ENCODE peak calls at places on chromosomes 2 and 18, in nine cellular contexts. G, Y, M, T, N, D, O, K and X are unnamed samples.

GRCh38 chr18:48139427-48140347 is 209.2 kb upstream of the SMAD2 start:
- DNase-seq in G (no peak), Y (no peak), M (peak), T (peak), N (peak), D (no peak), O (no peak), K (no peak), X (peak)

GRCh38 chr2:85161626-85161960 is 28.4 kb downstream of the TCF7L1 start:
- DNase-seq in G (no peak), Y (peak), M (no peak), T (no peak), N (no peak), D (peak), O (no peak), K (peak), X (no peak)

GRCh38 chr2:66432801-66433694 is 1.9 kb upstream of the MEIS1 start:
- DNase-seq in G (peak), Y (peak), M (peak), T (peak), N (peak), D (peak), O (peak), K (peak), X (peak)

GRCh38 chr2:194686569-194686968 is 970.5 kb upstream of the SLC39A10 start:
- DNase-seq in G (no peak), Y (no peak), M (no peak), T (no peak), N (no peak), D (no peak), O (no peak), K (no peak), X (no peak)

GRCh38 chr2:234189230-234189629 is 138.7 kb downstream of the SPP2 start:
- DNase-seq in G (no peak), Y (no peak), M (no peak), T (no peak), N (no peak), D (no peak), O (no peak), K (no peak), X (no peak)

GRCh38 chr2:65366595-65367125 is 65.7 kb downstream of the SPRED2 start:
- DNase-seq in G (peak), Y (peak), M (peak), T (no peak), N (no peak), D (peak), O (no peak), K (peak), X (peak)

GRCh38 chr2:110959233-110959632 is 161.5 kb upstream of the BCL2L11 start:
- DNase-seq in G (no peak), Y (no peak), M (no peak), T (no peak), N (no peak), D (no peak), O (no peak), K (no peak), X (no peak)

GRCh38 chr2:19902272-19902730 is 518 bp upstream of the TTC32 start:
- DNase-seq in G (no peak), Y (no peak), M (no peak), T (no peak), N (no peak), D (no peak), O (no peak), K (no peak), X (peak)

GRCh38 chr2:68744517-68744916 is 9.9 kb downstream of the ARHGAP25 start:
- DNase-seq in G (no peak), Y (no peak), M (no peak), T (no peak), N (no peak), D (no peak), O (no peak), K (no peak), X (no peak)

GRCh38 chr2:112757265-112757664 is 7.1 kb downstream of the CKAP2L start:
- DNase-seq in G (no peak), Y (peak), M (no peak), T (no peak), N (no peak), D (no peak), O (no peak), K (peak), X (peak)

DNA sequence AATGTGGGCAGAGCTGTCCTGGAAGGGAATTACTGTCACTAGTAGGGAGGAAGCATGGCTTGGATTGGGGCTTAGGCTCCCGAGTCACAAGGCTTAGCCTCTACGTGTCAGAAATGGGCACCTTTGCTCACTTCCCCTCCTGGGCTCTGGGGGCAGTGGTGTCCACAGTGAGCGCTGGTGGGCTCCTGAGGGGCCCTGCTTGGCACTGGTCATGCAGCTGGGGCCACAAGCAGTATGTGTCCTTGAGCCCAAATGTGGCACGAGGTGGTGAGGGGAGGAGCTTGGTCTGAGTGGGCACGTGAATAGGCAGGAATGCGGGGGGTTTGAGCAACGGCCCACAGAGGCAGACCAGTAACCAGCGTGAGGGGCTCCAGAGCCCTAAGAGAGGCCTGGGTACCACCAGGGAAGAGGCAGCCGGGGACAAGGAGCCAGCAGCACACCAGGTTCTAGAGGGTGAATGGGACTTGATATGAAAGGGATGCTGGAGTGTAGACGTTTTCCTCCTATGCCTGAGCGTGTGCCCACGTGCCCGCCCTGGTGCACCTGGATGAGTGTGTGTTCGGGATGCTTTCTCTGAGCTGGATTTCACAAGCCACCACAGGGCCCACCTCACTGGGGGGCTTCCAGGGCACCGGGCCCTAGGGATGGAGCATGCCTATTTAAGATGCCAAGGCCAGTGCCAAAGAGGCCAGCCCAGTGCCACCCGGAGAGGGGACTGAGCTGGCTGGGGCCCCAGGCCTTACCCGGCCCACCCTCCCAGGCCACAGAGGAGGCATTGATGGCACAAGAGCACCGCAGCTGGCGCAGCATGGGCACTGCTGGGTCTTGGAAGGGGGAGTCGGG is 22.8 kb upstream of the PTMA start:
- DNase-seq in G (no peak), Y (no peak), M (no peak), T (no peak), N (no peak), D (no peak), O (peak), K (no peak), X (no peak)
- TF ChIP-seq CTCF in G (peak), Y (peak), M (no peak), T (no peak), N (no peak), D (no peak), O (peak), K (no peak), X (peak)

GRCh38 chr2:32783933-32784332 is 156.1 kb downstream of the TTC27 start:
- DNase-seq in G (no peak), Y (no peak), M (no peak), T (no peak), N (no peak), D (no peak), O (no peak), K (no peak), X (no peak)
- H3K4me3 ChIP-seq in G (no peak), Y (no peak), M (no peak), T (peak), N (no peak), D (no peak), O (no peak), K (no peak), X (no peak)

DNA sequence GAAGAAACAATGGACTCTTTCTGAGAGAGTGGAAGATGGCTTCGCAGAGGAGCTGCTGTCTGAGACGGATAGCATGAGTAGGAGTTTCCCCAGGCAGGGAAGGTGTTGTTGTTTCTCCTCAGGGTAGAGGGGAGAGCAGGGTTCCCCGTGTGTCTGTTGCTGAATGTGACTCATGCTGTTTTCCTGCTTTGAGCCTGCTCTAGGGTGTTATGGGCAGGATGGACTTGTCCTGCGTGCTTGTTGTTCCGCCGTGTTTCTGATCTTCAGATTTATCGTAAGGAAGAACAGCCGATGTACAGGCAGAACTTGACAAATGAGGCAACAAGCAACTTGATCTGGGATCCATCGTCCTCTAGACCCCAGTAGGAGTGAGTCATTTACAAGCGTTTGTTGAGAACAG is 19.7 kb upstream of the MYCN start:
- DNase-seq in G (no peak), Y (no peak), M (no peak), T (no peak), N (no peak), D (no peak), O (peak), K (no peak), X (no peak)
- TF ChIP-seq CTCF in G (no peak), Y (no peak), M (no peak), T (no peak), N (no peak), D (no peak), O (no peak), K (no peak), X (no peak)

DNA sequence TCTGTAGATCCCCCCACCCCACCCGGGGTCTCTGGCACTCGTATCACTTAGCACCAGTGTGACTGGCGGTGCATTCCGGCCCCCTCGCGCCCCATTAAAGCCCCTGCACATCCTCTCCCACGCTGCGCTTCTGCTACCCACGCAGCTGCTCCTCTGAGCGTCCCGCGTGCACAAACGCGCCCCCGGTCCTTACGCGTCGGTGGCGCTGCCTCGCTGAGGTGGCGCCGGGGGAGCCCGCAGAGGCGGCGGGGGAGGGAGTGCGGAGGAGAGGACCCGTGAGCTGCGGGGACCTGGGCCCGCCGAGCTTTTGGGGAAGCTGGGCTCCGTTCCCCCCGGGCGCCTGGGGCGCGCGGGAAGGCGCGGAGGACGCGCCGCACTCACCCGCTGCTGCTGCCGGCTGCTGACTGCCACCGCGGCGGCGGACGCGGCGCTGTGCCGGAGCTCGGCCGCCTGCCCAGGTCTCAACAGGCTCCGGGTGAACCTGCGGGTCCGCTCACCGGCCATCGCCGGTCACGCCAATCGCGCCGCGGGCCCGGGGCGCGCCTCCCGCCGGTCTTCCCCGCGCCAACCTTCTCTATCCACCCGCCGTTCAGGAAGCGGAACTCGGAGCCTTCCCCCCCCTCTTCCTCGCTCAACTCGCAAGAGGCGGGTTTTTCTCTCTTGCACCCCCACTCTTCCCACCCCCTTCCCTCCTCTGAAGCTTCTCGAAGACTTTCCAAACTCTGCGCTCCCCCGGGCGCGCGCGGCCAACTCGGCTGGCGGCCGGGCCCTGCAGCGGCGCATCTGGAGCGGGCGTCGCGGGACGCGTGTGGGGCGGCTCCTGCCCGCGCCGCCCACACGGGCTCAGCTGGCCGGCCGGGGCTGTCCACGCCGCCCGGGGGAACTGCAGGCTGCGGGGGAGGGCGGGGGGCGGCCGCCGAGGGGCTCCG is at the start of gene DOCK10:
- DNase-seq in G (peak), Y (peak), M (peak), T (no peak), N (peak), D (peak), O (peak), K (peak), X (peak)
- H3K4me3 ChIP-seq in G (peak), Y (peak), M (peak), T (peak), N (peak), D (peak), O (peak), K (peak), X (peak)

GRCh38 chr2:43800894-43801293 is 27.1 kb downstream of the DYNC2LI1 start:
- DNase-seq in G (no peak), Y (no peak), M (no peak), T (no peak), N (no peak), D (no peak), O (no peak), K (no peak), X (no peak)

GRCh38 chr2:43796206-43796605 is 22.4 kb downstream of the DYNC2LI1 start:
- DNase-seq in G (no peak), Y (no peak), M (no peak), T (no peak), N (no peak), D (no peak), O (no peak), K (no peak), X (no peak)

GRCh38 chr2:43802135-43802534 is 28.3 kb downstream of the DYNC2LI1 start:
- DNase-seq in G (no peak), Y (no peak), M (no peak), T (no peak), N (no peak), D (no peak), O (no peak), K (no peak), X (no peak)

GRCh38 chr2:43803113-43803512 is 29.3 kb downstream of the DYNC2LI1 start:
- DNase-seq in G (no peak), Y (peak), M (no peak), T (no peak), N (no peak), D (no peak), O (no peak), K (peak), X (peak)

GRCh38 chr2:43798300-43798699 is 24.5 kb downstream of the DYNC2LI1 start:
- DNase-seq in G (no peak), Y (no peak), M (no peak), T (no peak), N (no peak), D (no peak), O (no peak), K (no peak), X (peak)
- TF ChIP-seq CTCF in G (no peak), Y (peak), M (peak), T (peak), N (no peak), D (peak), O (peak), K (peak), X (peak)

DNA sequence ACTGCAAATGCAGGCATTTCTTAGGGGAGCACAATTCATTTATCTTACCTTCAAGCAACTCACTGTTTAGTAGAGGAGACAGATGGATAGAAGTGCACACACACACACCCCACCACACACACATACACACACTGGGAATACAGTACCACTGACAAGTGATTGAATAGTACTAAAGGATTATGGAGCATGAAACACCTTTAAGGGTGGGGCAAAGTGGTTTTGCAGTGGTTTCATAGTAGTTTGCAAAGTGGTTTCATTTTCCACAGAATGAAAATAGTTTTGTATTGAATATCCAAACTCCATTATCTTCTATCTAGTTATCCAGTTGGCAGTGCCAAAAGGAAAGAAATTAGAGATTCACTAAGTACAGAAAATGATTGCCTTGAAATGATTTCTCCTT is 18.9 kb downstream of the KIF5C start:
- DNase-seq in G (no peak), Y (no peak), M (no peak), T (no peak), N (no peak), D (no peak), O (no peak), K (no peak), X (no peak)
- H3K4me3 ChIP-seq in G (no peak), Y (no peak), M (no peak), T (no peak), N (no peak), D (no peak), O (no peak), K (no peak), X (no peak)

GRCh38 chr2:102005989-102006885 is 14.5 kb downstream of the IL1R2 start:
- DNase-seq in G (peak), Y (peak), M (peak), T (no peak), N (no peak), D (peak), O (peak), K (peak), X (peak)
- TF ChIP-seq CTCF in G (peak), Y (peak), M (peak), T (peak), N (peak), D (peak), O (peak), K (peak), X (peak)

DNA sequence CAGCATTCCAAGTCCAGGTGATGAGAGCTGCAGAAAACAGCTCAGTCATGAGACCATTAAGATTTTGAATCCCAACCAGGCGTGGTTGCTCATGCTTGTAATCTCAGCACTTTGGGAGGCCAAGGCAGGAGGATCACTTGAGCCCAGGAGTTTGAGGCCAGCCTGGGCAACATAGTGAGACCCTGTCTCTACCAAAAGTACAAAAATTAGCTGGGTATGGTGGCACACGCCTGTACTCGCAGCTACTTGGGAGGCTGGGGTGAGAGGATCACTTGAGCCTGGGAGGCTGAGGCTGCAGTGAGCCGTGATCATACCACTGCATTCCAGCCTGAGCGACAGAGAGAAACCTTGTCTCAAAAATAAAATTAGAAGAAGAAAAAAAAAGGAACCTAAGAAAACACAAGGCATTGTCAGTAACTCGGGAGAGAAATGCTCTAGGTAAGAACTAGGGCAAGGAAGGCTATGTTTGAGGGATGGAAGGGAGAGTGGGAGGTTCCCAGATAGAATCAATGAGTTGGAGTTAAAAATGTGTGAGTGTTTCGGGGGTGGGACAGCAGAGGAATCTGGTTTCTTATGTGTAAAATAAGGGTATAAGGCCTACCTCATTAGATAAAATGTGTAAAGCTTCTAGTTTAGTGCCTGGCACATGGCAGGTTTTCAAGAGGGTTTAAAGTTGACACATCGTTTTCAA is 23.3 kb upstream of the MTA3 start:
- DNase-seq in G (no peak), Y (peak), M (no peak), T (no peak), N (no peak), D (no peak), O (no peak), K (no peak), X (no peak)
- H3K4me3 ChIP-seq in G (no peak), Y (no peak), M (no peak), T (no peak), N (no peak), D (no peak), O (peak), K (no peak), X (no peak)

GRCh38 chr2:53711271-53711780 is 56.3 kb upstream of the CHAC2 start:
- DNase-seq in G (no peak), Y (no peak), M (no peak), T (no peak), N (no peak), D (no peak), O (no peak), K (no peak), X (no peak)

GRCh38 chr2:53715568-53715967 is 52.0 kb upstream of the CHAC2 start:
- DNase-seq in G (no peak), Y (peak), M (no peak), T (no peak), N (no peak), D (peak), O (no peak), K (peak), X (peak)
- TF ChIP-seq CTCF in G (no peak), Y (peak), M (peak), T (peak), N (no peak), D (peak), O (peak), K (peak), X (peak)